ENCODE peak calls at places on chromosome 21, in seven cellular contexts. F is NCI-H1417, E is H4, Z is PC-3, A is left ventricle myocardium inferior, I is fibroblast of pulmonary artery, S is NCI-H2081. L is an unnamed sample.

GRCh38 chr21:31974454-31974985 is 101.7 kb downstream of the HUNK start:
- DNase-seq in Z (no peak), F (no peak), A (no peak), S (no peak), E (no peak), I (no peak), L (no peak)

GRCh38 chr21:17436626-17437111 is 76.2 kb upstream of the CXADR start:
- DNase-seq in A (no peak), F (peak; percentile 76), Z (no peak), S (peak; percentile 45), E (no peak), I (peak; percentile 50), L (peak; percentile 16)

GRCh38 chr21:26170471-26171309 is at the start of gene APP:
- DNase-seq in E (peak; percentile 70), I (peak; percentile 76), F (peak; percentile 95), Z (peak; percentile 83), S (peak; percentile 74), A (peak; percentile 89), L (peak; percentile 91)

GRCh38 chr21:46145159-46145839 is 10.1 kb downstream of the FTCD start:
- DNase-seq in Z (no peak), S (no peak), E (no peak), A (no peak), I (no peak), F (no peak), L (no peak)

GRCh38 chr21:46092811-46093667 is 4.9 kb upstream of the COL6A2 start:
- DNase-seq in E (peak; percentile 3), I (no peak), S (no peak), A (no peak), F (no peak), Z (no peak), L (no peak)

GRCh38 chr21:45149021-45149420 is 74.6 kb downstream of the ADARB1 start:
- DNase-seq in I (no peak), Z (no peak), S (no peak), F (no peak), A (no peak), E (no peak), L (no peak)

GRCh38 chr21:39805983-39806382 is 61.0 kb downstream of the IGSF5 start:
- DNase-seq in F (no peak), A (no peak), E (no peak), Z (peak; percentile 35), I (no peak), S (no peak), L (no peak)

GRCh38 chr21:41043008-41043407 is 125.0 kb upstream of the BACE2 start:
- DNase-seq in A (no peak), I (no peak), E (no peak), S (no peak), F (no peak), Z (peak; percentile 11), L (no peak)

GRCh38 chr21:44892536-44893277 is 19.2 kb upstream of the PTTG1IP start:
- DNase-seq in F (peak; percentile 59), A (peak; percentile 69), Z (peak; percentile 70), I (peak; percentile 55), E (no peak), S (peak; percentile 1), L (peak; percentile 60)